ENCODE peak calls at places on chromosomes 4 and X, in seven cellular contexts. R, B, A, K, O, D and Y are unnamed samples.

GRCh38 chrX:153440556-153441135 is 5.2 kb downstream of the TREX2 start:
- DNase-seq in B (no peak), R (no peak), A (no peak), K (no peak), D (no peak), O (no peak), Y (no peak)

GRCh38 chr4:4507923-4508322 is 33.9 kb downstream of the STX18 start:
- DNase-seq in A (no peak), D (no peak), O (no peak), K (peak; percentile 21), B (no peak), R (no peak), Y (no peak)

GRCh38 chrX:97267376-97267775 is 383.7 kb downstream of the RPA4 start:
- DNase-seq in A (no peak), K (peak; percentile 52), D (no peak), B (no peak), R (no peak), O (no peak), Y (no peak)

GRCh38 chr4:107497054-107497453 is 223.0 kb downstream of the PAPSS1 start:
- DNase-seq in A (no peak), D (no peak), B (no peak), R (no peak), K (no peak), O (no peak), Y (no peak)

GRCh38 chr4:33886356-33886755 is 2358.0 kb downstream of the ARAP2 start:
- DNase-seq in A (no peak), B (no peak), K (no peak), O (no peak), D (no peak), R (no peak), Y (no peak)

GRCh38 chrX:44306336-44306735 is 37.1 kb downstream of the EFHC2 start:
- DNase-seq in O (no peak), K (no peak), D (peak; percentile 37), B (no peak), R (no peak), A (peak; percentile 9), Y (no peak)

GRCh38 chr4:16045687-16046086 is 38.1 kb downstream of the PROM1 start:
- DNase-seq in K (no peak), B (no peak), D (no peak), R (no peak), O (no peak), A (no peak), Y (no peak)

GRCh38 chrX:80578518-80579105 is 158.4 kb downstream of the TENT5D start:
- DNase-seq in A (peak; percentile 24), D (no peak), K (peak; percentile 1), R (no peak), B (no peak), O (no peak), Y (no peak)

GRCh38 chrX:110734894-110735541 is 60.6 kb downstream of the CHRDL1 start:
- DNase-seq in B (no peak), O (no peak), K (no peak), R (no peak), D (no peak), A (no peak), Y (no peak)

GRCh38 chr4:111268769-111269414 is 646.0 kb upstream of the PITX2 start:
- DNase-seq in B (no peak), K (peak; percentile 50), D (no peak), A (no peak), O (no peak), R (no peak), Y (no peak)

GRCh38 chr4:184165291-184165690 is 52.4 kb downstream of the ENPP6 start:
- DNase-seq in K (no peak), O (no peak), A (no peak), B (no peak), D (no peak), R (no peak), Y (no peak)

GRCh38 chr4:52825311-52826090 is 36.6 kb upstream of the RASL11B start:
- DNase-seq in O (no peak), K (no peak), A (no peak), R (no peak), D (no peak), B (no peak), Y (no peak)

GRCh38 chr4:122536001-122536400 is 79.5 kb upstream of the IL2 start:
- DNase-seq in R (no peak), O (no peak), B (no peak), K (no peak), A (no peak), D (no peak), Y (no peak)

GRCh38 chr4:139015948-139016451 is 419 bp downstream of the NOCT start:
- DNase-seq in B (no peak), R (peak; percentile 71), D (peak; percentile 56), A (peak; percentile 19), O (peak; percentile 53), K (peak; percentile 50), Y (no peak)

GRCh38 chr4:101651778-101652177 is 138.8 kb upstream of the BANK1 start:
- DNase-seq in D (no peak), K (no peak), R (no peak), B (no peak), A (no peak), O (no peak), Y (no peak)

GRCh38 chr4:180993179-180993841 is 1249.9 kb upstream of the TENM3 start:
- DNase-seq in R (no peak), O (no peak), B (no peak), D (no peak), A (no peak), K (no peak), Y (no peak)

GRCh38 chr4:170497105-170497504 is 407.3 kb upstream of the AADAT start:
- DNase-seq in A (peak; percentile 1), B (peak; percentile 9), R (peak; percentile 80), K (no peak), O (peak; percentile 16), D (no peak), Y (no peak)

GRCh38 chr4:188647820-188648380 is 508.7 kb downstream of the TRIML1 start:
- DNase-seq in O (no peak), R (no peak), K (no peak), D (no peak), B (no peak), A (no peak), Y (no peak)

GRCh38 chr4:6783111-6783981 is 819 bp downstream of the KIAA0232 start:
- DNase-seq in A (peak; percentile 78), B (peak; percentile 94), O (peak; percentile 89), D (peak; percentile 93), K (peak; percentile 84), R (peak; percentile 92), Y (peak; percentile 91)
- H3K27ac ChIP-seq in A (peak overlapping the region; percentile 99), B (peak overlapping the region; percentile 99), O (peak overlapping the region; percentile 92), D (peak overlapping the region; percentile 100), K (peak overlapping the region; percentile 89), R (peak overlapping the region; percentile 99), Y (peak overlapping the region; percentile 99)

DNA sequence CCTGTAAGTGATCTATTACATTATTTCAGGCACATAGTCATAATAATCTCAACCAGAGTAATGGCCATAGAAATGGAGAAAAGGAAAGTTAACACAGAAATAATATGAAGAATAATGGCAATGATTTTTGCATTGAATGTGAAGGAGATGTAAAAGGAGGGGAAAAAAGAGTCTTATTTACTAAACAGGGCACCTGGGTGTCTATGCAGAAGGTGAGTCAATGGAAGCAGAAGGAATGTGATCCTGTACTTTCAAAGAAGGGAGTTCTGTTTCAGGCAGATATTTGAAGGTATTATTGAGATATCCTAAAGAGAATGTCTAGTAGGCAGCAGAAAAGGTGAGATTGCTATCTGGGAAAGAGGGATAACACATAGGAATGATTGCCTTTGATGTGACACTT is 279.9 kb downstream of the INPP4B start:
- DNase-seq in A (no peak), K (no peak), D (no peak), R (no peak), B (no peak), O (no peak), Y (no peak)
- H3K27ac ChIP-seq in A (no peak overlapping the region), K (no peak overlapping the region), D (peak overlapping the region; percentile 83), R (no peak overlapping the region), B (no peak overlapping the region), O (no peak overlapping the region), Y (no peak overlapping the region)

GRCh38 chr4:48331577-48332340 is 9.6 kb upstream of the SLAIN2 start:
- DNase-seq in O (no peak), R (no peak), A (no peak), B (no peak), K (no peak), D (no peak), Y (no peak)

GRCh38 chr4:48329976-48330375 is 11.4 kb upstream of the SLAIN2 start:
- DNase-seq in D (no peak), K (peak; percentile 62), A (peak; percentile 19), B (no peak), O (no peak), R (no peak), Y (no peak)

GRCh38 chr4:48332661-48333060 is 8.7 kb upstream of the SLAIN2 start:
- DNase-seq in A (no peak), O (no peak), K (no peak), D (no peak), B (no peak), R (no peak), Y (no peak)

GRCh38 chr4:48333587-48333986 is 7.7 kb upstream of the SLAIN2 start:
- DNase-seq in A (no peak), D (no peak), R (no peak), O (no peak), K (no peak), B (no peak), Y (no peak)

DNA sequence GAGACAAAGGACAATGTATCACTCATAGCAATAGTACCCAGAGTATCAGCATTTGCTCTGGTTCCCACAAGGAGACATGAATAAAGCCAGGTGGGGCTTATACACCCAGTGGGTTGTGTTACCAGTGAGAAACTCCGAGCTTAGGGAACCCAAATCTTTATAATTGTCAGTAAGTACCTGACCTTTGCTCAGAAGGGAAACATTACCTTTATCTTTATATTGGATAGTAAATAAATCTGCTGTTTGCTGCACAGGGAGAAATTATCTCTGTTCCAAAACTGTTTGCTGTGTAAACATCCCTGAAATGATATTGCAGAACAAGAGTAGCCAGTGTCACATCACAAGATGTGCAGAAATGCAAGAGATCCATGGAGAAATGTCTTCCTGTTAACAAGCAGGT is 12.1 kb upstream of the SLAIN2 start:
- DNase-seq in O (no peak), B (no peak), D (no peak), K (no peak), A (peak; percentile 26), R (no peak), Y (no peak)
- H3K27ac ChIP-seq in O (no peak overlapping the region), B (no peak overlapping the region), D (no peak overlapping the region), K (no peak overlapping the region), A (peak overlapping the region; percentile 51), R (no peak overlapping the region), Y (no peak overlapping the region)

GRCh38 chr4:65893311-65893710 is 223.0 kb upstream of the EPHA5 start:
- DNase-seq in D (no peak), K (no peak), B (no peak), O (no peak), R (no peak), A (no peak), Y (no peak)
- H3K27ac ChIP-seq in D (no peak overlapping the region), K (no peak overlapping the region), B (no peak overlapping the region), O (no peak overlapping the region), R (no peak overlapping the region), A (no peak overlapping the region), Y (no peak overlapping the region)

DNA sequence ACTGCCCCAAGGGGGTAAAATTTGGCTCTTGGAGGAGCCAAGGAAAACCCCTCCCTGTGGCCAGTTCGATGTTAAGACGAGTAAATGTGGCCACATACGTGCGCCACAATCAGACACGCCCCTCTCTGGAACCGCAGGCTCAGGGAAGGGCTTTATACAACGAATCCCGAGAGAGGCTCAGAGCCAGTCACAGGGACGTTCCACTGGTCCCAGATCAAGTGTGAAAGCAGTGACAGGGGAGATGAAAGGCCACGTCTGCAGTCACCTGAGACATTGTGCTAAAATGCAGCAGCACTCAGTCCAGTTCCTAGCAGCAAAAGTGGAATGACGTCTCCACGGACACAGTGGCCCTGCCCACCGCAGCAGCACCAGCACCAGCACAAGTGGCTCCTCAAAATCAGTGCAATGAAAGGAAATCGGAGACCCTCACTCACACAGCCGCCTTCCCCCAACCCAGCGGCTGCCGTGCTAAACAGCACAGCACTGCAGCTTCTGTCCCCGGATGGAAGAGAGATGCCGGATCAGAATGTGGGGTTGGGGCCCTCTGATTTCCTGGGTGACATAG is 67.9 kb downstream of the ACOX3 start:
- DNase-seq in O (no peak), R (no peak), K (no peak), B (no peak), D (no peak), A (no peak), Y (no peak)
- H3K27ac ChIP-seq in O (no peak overlapping the region), R (no peak overlapping the region), K (no peak overlapping the region), B (no peak overlapping the region), D (no peak overlapping the region), A (no peak overlapping the region), Y (no peak overlapping the region)